ENCODE peak calls at places on chromosome 5, in four cellular contexts. Q, D, X and I are unnamed samples.

GRCh38 chr5:36060516-36060885 is 6.2 kb downstream of the UGT3A2 start:
- DNase-seq in Q (no peak), D (no peak), X (no peak), I (no peak)

GRCh38 chr5:52856564-52856963 is 68.8 kb downstream of the ITGA1 start:
- DNase-seq in Q (no peak), D (no peak), X (no peak), I (peak; percentile 78)

GRCh38 chr5:165673499-165673898 is 2168.1 kb downstream of the MAT2B start:
- DNase-seq in Q (no peak), D (no peak), X (no peak), I (no peak)

GRCh38 chr5:170737591-170737990 is 45.9 kb upstream of the GABRP start:
- DNase-seq in Q (no peak), D (no peak), X (no peak), I (no peak)

GRCh38 chr5:132429451-132430440 is 60.2 kb downstream of the SLC22A5 start:
- DNase-seq in Q (no peak), D (no peak), X (no peak), I (no peak)

GRCh38 chr5:72634444-72634843 is 127.2 kb upstream of the ZNF366 start:
- DNase-seq in Q (no peak), D (no peak), X (no peak), I (no peak)

GRCh38 chr5:24538345-24538744 is 106.4 kb downstream of the CDH10 start:
- DNase-seq in Q (no peak), D (no peak), X (no peak), I (no peak)

GRCh38 chr5:179234563-179235135 is 110.6 kb downstream of the ADAMTS2 start:
- DNase-seq in Q (no peak), D (no peak), X (no peak), I (no peak)